ENCODE peak calls at places on chromosome 2, in five cellular contexts. One of them, this sample, is unnamed.

GRCh38 chr2:111030271-111030891 is 90.3 kb upstream of the BCL2L11 start:
- DNase-seq in K562: no peak
- DNase-seq in GM12878: no peak
- DNase-seq in astrocyte: no peak
- DNase-seq in mammary epithelial cell: no peak
- DNase-seq in this sample: no peak

GRCh38 chr2:69073928-69074575 is 61.1 kb downstream of the ANTXR1 start:
- DNase-seq in K562: no peak
- DNase-seq in GM12878: no peak
- DNase-seq in astrocyte: peak
- DNase-seq in mammary epithelial cell: peak
- DNase-seq in this sample: no peak

GRCh38 chr2:231138699-231139098 is 13.9 kb upstream of the HTR2B start:
- DNase-seq in K562: no peak
- DNase-seq in GM12878: no peak
- DNase-seq in astrocyte: no peak
- DNase-seq in mammary epithelial cell: no peak
- DNase-seq in this sample: no peak

GRCh38 chr2:15169326-15170038 is 391.7 kb downstream of the NBAS start:
- DNase-seq in K562: no peak
- DNase-seq in GM12878: no peak
- DNase-seq in astrocyte: peak
- DNase-seq in mammary epithelial cell: peak
- DNase-seq in this sample: no peak

GRCh38 chr2:25514043-25514627 is 159.2 kb downstream of the DTNB start:
- DNase-seq in K562: no peak
- DNase-seq in GM12878: peak
- DNase-seq in astrocyte: no peak
- DNase-seq in mammary epithelial cell: no peak
- DNase-seq in this sample: no peak

GRCh38 chr2:180523629-180524340 is 456.6 kb upstream of the UBE2E3 start:
- DNase-seq in K562: no peak
- DNase-seq in GM12878: no peak
- DNase-seq in astrocyte: peak
- DNase-seq in mammary epithelial cell: peak
- DNase-seq in this sample: no peak

GRCh38 chr2:239175181-239175580 is 225.6 kb downstream of the HDAC4 start:
- DNase-seq in K562: no peak
- DNase-seq in GM12878: no peak
- DNase-seq in astrocyte: no peak
- DNase-seq in mammary epithelial cell: no peak
- DNase-seq in this sample: no peak

GRCh38 chr2:71602581-71602980 is 149.2 kb downstream of the DYSF start:
- DNase-seq in K562: no peak
- DNase-seq in GM12878: no peak
- DNase-seq in astrocyte: no peak
- DNase-seq in mammary epithelial cell: no peak
- DNase-seq in this sample: no peak

GRCh38 chr2:20049631-20050030 is 1.8 kb downstream of the LAPTM4A start:
- DNase-seq in K562: no peak
- DNase-seq in GM12878: no peak
- DNase-seq in astrocyte: peak
- DNase-seq in mammary epithelial cell: no peak
- DNase-seq in this sample: peak

GRCh38 chr2:9488583-9489547 is 14.5 kb downstream of the IAH1 start:
- DNase-seq in K562: no peak
- DNase-seq in GM12878: no peak
- DNase-seq in astrocyte: peak
- DNase-seq in mammary epithelial cell: no peak
- DNase-seq in this sample: no peak

GRCh38 chr2:84792856-84793522 is 87.9 kb downstream of the TRABD2A start:
- DNase-seq in K562: no peak
- DNase-seq in GM12878: no peak
- DNase-seq in astrocyte: peak
- DNase-seq in mammary epithelial cell: no peak
- DNase-seq in this sample: no peak

GRCh38 chr2:173079968-173080860 is 4.6 kb downstream of the MAP3K20 start:
- DNase-seq in K562: no peak
- DNase-seq in GM12878: no peak
- DNase-seq in astrocyte: peak
- DNase-seq in mammary epithelial cell: peak
- DNase-seq in this sample: no peak

GRCh38 chr2:85800576-85800975 is 46.8 kb downstream of the ATOH8 start:
- DNase-seq in K562: no peak
- DNase-seq in GM12878: no peak
- DNase-seq in astrocyte: no peak
- DNase-seq in mammary epithelial cell: no peak
- DNase-seq in this sample: no peak

GRCh38 chr2:174026122-174026845 is 61.1 kb upstream of the SP3 start:
- DNase-seq in K562: no peak
- DNase-seq in GM12878: no peak
- DNase-seq in astrocyte: peak
- DNase-seq in mammary epithelial cell: no peak
- DNase-seq in this sample: no peak

GRCh38 chr2:11100130-11100529 is 55.1 kb upstream of the SLC66A3 start:
- DNase-seq in K562: no peak
- DNase-seq in GM12878: no peak
- DNase-seq in astrocyte: no peak
- DNase-seq in mammary epithelial cell: no peak
- DNase-seq in this sample: no peak

GRCh38 chr2:210445116-210445707 is 31.3 kb downstream of the LANCL1 start:
- DNase-seq in K562: peak
- DNase-seq in GM12878: no peak
- DNase-seq in astrocyte: no peak
- DNase-seq in mammary epithelial cell: peak
- DNase-seq in this sample: peak

GRCh38 chr2:118150294-118150693 is 62.0 kb downstream of the INSIG2 start:
- DNase-seq in K562: no peak
- DNase-seq in GM12878: no peak
- DNase-seq in astrocyte: no peak
- DNase-seq in mammary epithelial cell: no peak
- DNase-seq in this sample: no peak

GRCh38 chr2:112884869-112885502 is 26.0 kb upstream of the IL37 start:
- DNase-seq in K562: peak
- DNase-seq in GM12878: peak
- DNase-seq in astrocyte: no peak
- DNase-seq in mammary epithelial cell: peak
- DNase-seq in this sample: peak

GRCh38 chr2:11703700-11704099 is 33.7 kb upstream of the NTSR2 start:
- DNase-seq in K562: no peak
- DNase-seq in GM12878: no peak
- DNase-seq in astrocyte: peak
- DNase-seq in mammary epithelial cell: peak
- DNase-seq in this sample: no peak

GRCh38 chr2:229401126-229401865 is 130.2 kb upstream of the PID1 start:
- DNase-seq in K562: no peak
- DNase-seq in GM12878: no peak
- DNase-seq in astrocyte: no peak
- DNase-seq in mammary epithelial cell: no peak
- DNase-seq in this sample: no peak

GRCh38 chr2:74620671-74621070 is 27.5 kb downstream of the M1AP start:
- DNase-seq in K562: no peak
- DNase-seq in GM12878: no peak
- DNase-seq in astrocyte: no peak
- DNase-seq in mammary epithelial cell: no peak
- DNase-seq in this sample: no peak

GRCh38 chr2:20048488-20049443 is 2.7 kb downstream of the LAPTM4A start:
- DNase-seq in K562: no peak
- DNase-seq in GM12878: no peak
- DNase-seq in astrocyte: no peak
- DNase-seq in mammary epithelial cell: no peak
- DNase-seq in this sample: no peak

GRCh38 chr2:191302459-191303155 is 57.4 kb downstream of the MYO1B start:
- DNase-seq in K562: no peak
- DNase-seq in GM12878: no peak
- DNase-seq in astrocyte: no peak
- DNase-seq in mammary epithelial cell: peak
- DNase-seq in this sample: peak

GRCh38 chr2:230866704-230867561 is 2.2 kb downstream of the ITM2C start:
- DNase-seq in K562: no peak
- DNase-seq in GM12878: no peak
- DNase-seq in astrocyte: no peak
- DNase-seq in mammary epithelial cell: no peak
- DNase-seq in this sample: peak

GRCh38 chr2:48445091-48445725 is 84.7 kb upstream of the STON1 start:
- DNase-seq in K562: no peak
- DNase-seq in GM12878: no peak
- DNase-seq in astrocyte: no peak
- DNase-seq in mammary epithelial cell: peak
- DNase-seq in this sample: no peak

GRCh38 chr2:229713371-229714079 is 830 bp downstream of the DNER start:
- DNase-seq in K562: no peak
- DNase-seq in GM12878: no peak
- DNase-seq in astrocyte: no peak
- DNase-seq in mammary epithelial cell: no peak
- DNase-seq in this sample: peak

GRCh38 chr2:172978053-172978383 is 97.6 kb upstream of the MAP3K20 start:
- DNase-seq in K562: no peak
- DNase-seq in GM12878: no peak
- DNase-seq in astrocyte: no peak
- DNase-seq in mammary epithelial cell: no peak
- DNase-seq in this sample: no peak

GRCh38 chr2:233311241-233311926 is 3.8 kb downstream of the SAG start:
- DNase-seq in K562: peak
- DNase-seq in GM12878: no peak
- DNase-seq in astrocyte: no peak
- DNase-seq in mammary epithelial cell: no peak
- DNase-seq in this sample: no peak

GRCh38 chr2:102206666-102207341 is 20.0 kb downstream of the IL1RL2 start:
- DNase-seq in K562: no peak
- DNase-seq in GM12878: no peak
- DNase-seq in astrocyte: no peak
- DNase-seq in mammary epithelial cell: no peak
- DNase-seq in this sample: no peak

GRCh38 chr2:142879191-142879590 is 1.7 kb downstream of the KYNU start:
- DNase-seq in K562: no peak
- DNase-seq in GM12878: no peak
- DNase-seq in astrocyte: no peak
- DNase-seq in mammary epithelial cell: no peak
- DNase-seq in this sample: no peak
- H3K4me3 ChIP-seq in K562: no peak
- H3K4me3 ChIP-seq in GM12878: peak
- H3K4me3 ChIP-seq in astrocyte: no peak
- H3K4me3 ChIP-seq in mammary epithelial cell: no peak
- H3K4me3 ChIP-seq in this sample: no peak

GRCh38 chr2:176136375-176137248 is 7.1 kb downstream of the HOXD8 start:
- DNase-seq in K562: no peak
- DNase-seq in GM12878: no peak
- DNase-seq in astrocyte: no peak
- DNase-seq in mammary epithelial cell: no peak
- DNase-seq in this sample: peak
- TF ChIP-seq EZH2 in K562: no peak
- TF ChIP-seq EZH2 in GM12878: no peak
- TF ChIP-seq EZH2 in astrocyte: peak
- TF ChIP-seq EZH2 in mammary epithelial cell: no peak
- TF ChIP-seq EZH2 in this sample: no peak

DNA sequence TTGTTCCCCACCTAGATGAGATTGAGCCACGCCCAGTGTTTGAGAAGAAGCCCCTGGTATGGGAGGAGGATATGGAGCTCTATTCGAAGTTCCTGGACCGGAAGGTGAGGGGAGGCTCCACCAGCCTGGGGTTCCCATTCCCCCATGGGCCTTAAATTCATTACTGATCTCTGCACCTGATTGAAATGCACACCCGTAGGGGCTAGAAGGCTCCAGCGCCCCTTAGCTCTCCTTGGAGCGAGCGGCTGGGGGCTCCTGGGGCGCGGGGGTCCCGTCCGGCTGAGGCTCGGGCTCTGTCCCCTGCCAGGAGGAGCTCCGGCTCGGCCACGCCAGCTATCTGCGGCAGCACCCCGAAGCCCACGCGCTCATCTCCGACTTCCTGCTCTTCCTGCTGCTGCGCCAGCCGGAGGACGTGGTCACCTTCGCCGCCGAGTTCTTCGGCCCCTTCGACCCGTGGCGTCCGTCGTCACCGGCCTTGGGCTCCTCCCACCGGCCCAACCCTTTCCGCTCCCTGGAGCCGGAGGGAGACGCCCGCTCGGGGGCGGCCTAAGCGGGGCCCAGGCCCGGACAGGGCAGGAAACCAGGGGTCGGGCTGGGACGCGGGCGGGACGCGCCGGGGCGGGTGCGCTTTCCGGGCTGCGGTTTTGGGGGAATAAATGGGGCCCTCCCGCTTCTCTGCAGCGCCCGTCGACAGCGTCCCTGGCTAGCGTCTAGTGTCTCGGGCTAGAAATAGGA is 10.9 kb downstream of the CATIP start:
- DNase-seq in K562: peak
- DNase-seq in GM12878: peak
- DNase-seq in astrocyte: peak
- DNase-seq in mammary epithelial cell: peak
- DNase-seq in this sample: no peak
- H3K27ac ChIP-seq in K562: peak
- H3K27ac ChIP-seq in GM12878: peak
- H3K27ac ChIP-seq in astrocyte: peak
- H3K27ac ChIP-seq in mammary epithelial cell: no peak
- H3K27ac ChIP-seq in this sample: no peak

DNA sequence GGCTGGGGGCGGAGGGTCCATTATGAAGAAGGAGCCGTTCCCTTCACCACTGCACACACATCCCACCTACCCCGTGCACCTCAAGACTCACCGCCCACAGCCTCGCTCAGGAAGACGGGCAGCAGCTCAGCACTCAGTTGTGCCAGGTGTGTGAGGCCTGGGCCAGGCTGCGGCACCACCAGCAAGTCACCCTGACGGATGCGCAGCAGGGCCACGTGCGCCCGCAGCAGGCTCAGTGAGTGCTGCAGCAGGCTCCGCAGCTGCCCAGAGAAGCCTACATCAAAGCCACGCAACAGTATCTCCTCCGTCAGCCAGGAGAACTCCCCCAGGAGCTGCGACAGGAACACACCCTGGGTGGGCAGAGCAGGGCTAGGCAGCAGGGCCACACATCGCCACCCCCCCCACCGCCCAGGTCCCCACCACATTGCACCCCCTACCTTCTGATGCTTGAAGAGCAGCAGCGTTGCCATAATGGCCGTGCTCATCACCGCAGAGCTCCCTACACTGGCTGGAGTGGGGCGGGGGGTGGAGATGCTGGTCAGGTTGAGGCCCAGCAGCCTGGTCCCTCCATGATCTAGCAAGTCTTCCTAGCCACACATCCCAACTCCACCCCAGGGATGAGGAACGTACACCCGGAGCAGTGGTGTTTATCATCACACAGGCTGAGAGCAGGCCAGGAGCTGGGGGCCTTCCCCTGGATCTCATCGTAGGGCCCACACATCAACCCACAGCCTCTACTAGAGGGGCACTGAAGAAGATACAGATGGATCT is 10.2 kb downstream of the GPAT2 start:
- DNase-seq in K562: peak
- DNase-seq in GM12878: no peak
- DNase-seq in astrocyte: no peak
- DNase-seq in mammary epithelial cell: no peak
- DNase-seq in this sample: no peak
- H3K4me3 ChIP-seq in K562: no peak
- H3K4me3 ChIP-seq in GM12878: no peak
- H3K4me3 ChIP-seq in astrocyte: no peak
- H3K4me3 ChIP-seq in mammary epithelial cell: no peak
- H3K4me3 ChIP-seq in this sample: no peak